ENCODE peak calls at places on chromosome 12, in four cellular contexts. B is esophagus muscularis mucosa, C is H1, N is upper lobe of left lung. H is an unnamed sample. For H3K4me1, the result is how much of the 10 kb centered on the place peaks cover.

GRCh38 chr12:53820503-53820902 is 68.7 kb upstream of the CISTR start:
- DNase-seq in B (no peak), C (no peak), N (no peak), H (no peak)

GRCh38 chr12:53180931-53181645 is 363 bp upstream of the CSAD start:
- DNase-seq in B (no peak), C (peak), N (peak), H (no peak)

GRCh38 chr12:5022030-5022429 is 21.6 kb upstream of the KCNA5 start:
- DNase-seq in B (no peak), C (no peak), N (no peak), H (no peak)

GRCh38 chr12:128570191-128571065 is 253.3 kb downstream of the SLC15A4 start:
- DNase-seq in B (no peak), C (no peak), N (no peak), H (no peak)

GRCh38 chr12:49537231-49537708 is 1.6 kb upstream of the KCNH3 start:
- DNase-seq in B (no peak), C (no peak), N (no peak), H (no peak)

GRCh38 chr12:98579347-98579746 is 14.1 kb upstream of the SLC25A3 start:
- DNase-seq in B (no peak), C (no peak), N (no peak), H (no peak)

GRCh38 chr12:61452076-61452475 is 808.1 kb upstream of the USP15 start:
- DNase-seq in B (no peak), C (no peak), N (no peak), H (no peak)

GRCh38 chr12:123141615-123142517 is 9.0 kb downstream of the PITPNM2 start:
- DNase-seq in B (no peak), C (no peak), N (no peak), H (no peak)

GRCh38 chr12:112828534-112828933 is 37.0 kb downstream of the RPH3A start:
- DNase-seq in B (no peak), C (no peak), N (no peak), H (no peak)

GRCh38 chr12:66496595-66496994 is 182.3 kb downstream of the GRIP1 start:
- DNase-seq in B (no peak), C (no peak), N (no peak), H (no peak)

GRCh38 chr12:104219908-104220404 is 4.4 kb downstream of the TXNRD1 start:
- DNase-seq in B (peak), C (peak), N (no peak), H (no peak)

GRCh38 chr12:33052141-33053051 is 155.8 kb upstream of the PKP2 start:
- DNase-seq in B (no peak), C (no peak), N (peak), H (no peak)

GRCh38 chr12:47942327-47943230 is 20.8 kb upstream of the TMEM106C start:
- DNase-seq in B (no peak), C (peak), N (peak), H (peak)

GRCh38 chr12:14901228-14901562 is 15.5 kb upstream of the MGP start:
- DNase-seq in B (no peak), C (no peak), N (no peak), H (no peak)

GRCh38 chr12:40907115-40907521 is 214.9 kb downstream of the CNTN1 start:
- DNase-seq in B (no peak), C (no peak), N (no peak), H (no peak)

GRCh38 chr12:76201316-76201715 is 116.8 kb upstream of the NAP1L1 start:
- DNase-seq in B (no peak), C (no peak), N (no peak), H (no peak)

GRCh38 chr12:57216931-57217871 is 607 bp downstream of the NXPH4 start:
- DNase-seq in B (no peak), C (peak), N (peak), H (no peak)

GRCh38 chr12:16555630-16556029 is 50.3 kb downstream of the LMO3 start:
- DNase-seq in B (no peak), C (no peak), N (no peak), H (no peak)

GRCh38 chr12:60693019-60693626 is 1097.3 kb downstream of the SLC16A7 start:
- DNase-seq in B (no peak), C (no peak), N (no peak), H (no peak)

GRCh38 chr12:124480469-124481256 is 86.7 kb downstream of the NCOR2 start:
- DNase-seq in B (no peak), C (no peak), N (peak), H (no peak)

GRCh38 chr12:132100306-132101065 is 43.6 kb downstream of the DDX51 start:
- DNase-seq in B (no peak), C (no peak), N (peak), H (no peak)

GRCh38 chr12:32233568-32233967 is 126.9 kb downstream of the BICD1 start:
- DNase-seq in B (no peak), C (no peak), N (no peak), H (no peak)

GRCh38 chr12:2276288-2276842 is 223.6 kb downstream of the CACNA1C start:
- DNase-seq in B (no peak), C (no peak), N (no peak), H (no peak)

GRCh38 chr12:67534671-67535070 is 113.9 kb upstream of the DYRK2 start:
- DNase-seq in B (peak), C (no peak), N (no peak), H (no peak)

GRCh38 chr12:127613056-127613455 is 653.9 kb upstream of the TMEM132C start:
- DNase-seq in B (no peak), C (no peak), N (no peak), H (no peak)

GRCh38 chr12:62966990-62967506 is 32.1 kb upstream of the PPM1H start:
- DNase-seq in B (no peak), C (no peak), N (no peak), H (no peak)

GRCh38 chr12:109387425-109388166 is 39.9 kb downstream of the MYO1H start:
- DNase-seq in B (no peak), C (peak), N (no peak), H (no peak)
- H3K4me1 ChIP-seq in B (under half), C (under half), N (under half), H (under half)

GRCh38 chr12:42382013-42382696 is 56.2 kb downstream of the PPHLN1 start:
- DNase-seq in B (no peak), C (no peak), N (no peak), H (no peak)
- TF ChIP-seq CTCF in B (no peak), C (no peak), N (no peak), H (no peak)

GRCh38 chr12:96906498-96906848 is 584 bp upstream of the NEDD1 start:
- DNase-seq in B (no peak), C (no peak), N (no peak), H (no peak)

GRCh38 chr12:96908170-96908675 is 1.2 kb downstream of the NEDD1 start:
- DNase-seq in B (no peak), C (no peak), N (no peak), H (no peak)

GRCh38 chr12:96912261-96912660 is 5.2 kb downstream of the NEDD1 start:
- DNase-seq in B (no peak), C (no peak), N (no peak), H (no peak)

GRCh38 chr12:96906849-96907664 is at the start of gene NEDD1:
- DNase-seq in B (peak), C (peak), N (peak), H (peak)

DNA sequence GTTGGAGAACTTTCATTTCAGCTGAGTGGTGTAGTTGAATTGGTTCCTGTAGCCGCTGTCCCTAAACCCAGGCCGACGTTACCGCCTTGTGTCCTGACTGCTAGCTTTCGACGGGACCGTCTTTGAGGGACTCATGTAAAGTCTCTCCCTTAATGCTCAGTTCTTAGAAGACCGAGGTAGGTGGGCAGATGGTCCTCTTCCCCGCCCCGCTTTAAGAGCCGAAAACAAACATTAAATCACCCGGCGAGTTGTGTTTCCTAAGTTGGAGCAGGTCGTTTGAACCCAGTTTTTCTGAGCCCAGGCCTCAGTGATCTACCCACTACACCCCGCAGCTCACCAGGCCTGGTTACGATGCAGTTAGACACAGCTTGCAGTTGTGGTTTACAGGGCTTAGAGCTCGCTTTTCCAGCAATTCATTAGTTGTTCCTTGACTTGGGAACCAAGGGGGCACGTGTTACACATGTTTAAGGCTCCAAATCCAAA is 665 bp downstream of the NEDD1 start:
- DNase-seq in B (no peak), C (peak), N (no peak), H (no peak)
- TF ChIP-seq POLR2AphosphoS5 in B (no peak), C (no peak), N (no peak), H (no peak)

GRCh38 chr12:111361717-111362576 is 6.9 kb downstream of the PHETA1 start:
- DNase-seq in B (no peak), C (no peak), N (peak), H (no peak)

GRCh38 chr12:111361073-111361716 is 7.7 kb downstream of the PHETA1 start:
- DNase-seq in B (no peak), C (no peak), N (no peak), H (no peak)

GRCh38 chr12:111363578-111363977 is 5.3 kb downstream of the PHETA1 start:
- DNase-seq in B (no peak), C (no peak), N (no peak), H (no peak)

GRCh38 chr12:111360325-111360930 is 8.5 kb downstream of the PHETA1 start:
- DNase-seq in B (no peak), C (no peak), N (no peak), H (no peak)

GRCh38 chr12:111362687-111363475 is 6.0 kb downstream of the PHETA1 start:
- DNase-seq in B (no peak), C (no peak), N (peak), H (no peak)
- H3K4me1 ChIP-seq in B (under half), C (under half), N (under half), H (under half)

H was measured in vagina.